ENCODE peak calls at places on chromosomes 3 and 15, in seven cellular contexts. One of them, this sample, is unnamed. For H3K4me1 and H3K36me3, the result is how much of the 10 kb centered on the place peaks cover.

GRCh38 chr15:69893863-69894262 is 203.9 kb downstream of the TLE3 start:
- DNase-seq in aorta: no peak
- DNase-seq in ascending aorta: no peak
- DNase-seq in uterus: peak
- DNase-seq in adrenal gland: peak
- DNase-seq in GM23248: peak
- DNase-seq in GM23338: peak
- DNase-seq in this sample: peak

GRCh38 chr3:143118630-143119008 is 952 bp upstream of the CHST2 start:
- DNase-seq in adrenal gland: no peak
- DNase-seq in aorta: no peak
- DNase-seq in GM23338: peak
- DNase-seq in uterus: no peak
- DNase-seq in ascending aorta: no peak
- DNase-seq in GM23248: no peak
- DNase-seq in this sample: no peak

GRCh38 chr3:142366434-142366833 is 81.4 kb downstream of the XRN1 start:
- DNase-seq in GM23338: peak
- DNase-seq in uterus: no peak
- DNase-seq in adrenal gland: no peak
- DNase-seq in ascending aorta: no peak
- DNase-seq in aorta: no peak
- DNase-seq in GM23248: no peak
- DNase-seq in this sample: no peak

GRCh38 chr3:186883686-186884058 is 41.2 kb downstream of the ADIPOQ start:
- DNase-seq in aorta: no peak
- DNase-seq in GM23248: no peak
- DNase-seq in uterus: no peak
- DNase-seq in ascending aorta: no peak
- DNase-seq in adrenal gland: no peak
- DNase-seq in GM23338: no peak
- DNase-seq in this sample: no peak

GRCh38 chr15:98850991-98851776 is 156.4 kb downstream of the PGPEP1L start:
- DNase-seq in adrenal gland: peak
- DNase-seq in aorta: peak
- DNase-seq in GM23248: peak
- DNase-seq in uterus: peak
- DNase-seq in GM23338: peak
- DNase-seq in ascending aorta: peak
- DNase-seq in this sample: peak

GRCh38 chr3:182234881-182235280 is 523.2 kb downstream of the SOX2 start:
- DNase-seq in uterus: no peak
- DNase-seq in GM23248: no peak
- DNase-seq in ascending aorta: no peak
- DNase-seq in GM23338: no peak
- DNase-seq in aorta: no peak
- DNase-seq in adrenal gland: no peak
- DNase-seq in this sample: no peak

GRCh38 chr3:56977561-56977889 is 82.9 kb upstream of the SPATA12 start:
- DNase-seq in GM23338: no peak
- DNase-seq in aorta: no peak
- DNase-seq in adrenal gland: no peak
- DNase-seq in ascending aorta: peak
- DNase-seq in uterus: no peak
- DNase-seq in GM23248: no peak
- DNase-seq in this sample: no peak

GRCh38 chr15:79543097-79543496 is 111.0 kb downstream of the MINAR1 start:
- DNase-seq in GM23248: no peak
- DNase-seq in GM23338: no peak
- DNase-seq in ascending aorta: no peak
- DNase-seq in aorta: no peak
- DNase-seq in uterus: no peak
- DNase-seq in adrenal gland: no peak
- DNase-seq in this sample: no peak

GRCh38 chr3:130895690-130896089 is 1.8 kb downstream of the ATP2C1 start:
- DNase-seq in adrenal gland: no peak
- DNase-seq in GM23338: no peak
- DNase-seq in aorta: no peak
- DNase-seq in uterus: no peak
- DNase-seq in ascending aorta: no peak
- DNase-seq in GM23248: no peak
- DNase-seq in this sample: no peak

GRCh38 chr15:79282371-79283251 is at the start of gene ANKRD34C:
- DNase-seq in ascending aorta: no peak
- DNase-seq in aorta: no peak
- DNase-seq in GM23248: no peak
- DNase-seq in uterus: no peak
- DNase-seq in adrenal gland: no peak
- DNase-seq in GM23338: peak
- DNase-seq in this sample: no peak

GRCh38 chr3:133274477-133274876 is 125.4 kb upstream of the BFSP2 start:
- DNase-seq in uterus: no peak
- DNase-seq in aorta: no peak
- DNase-seq in GM23248: no peak
- DNase-seq in GM23338: peak
- DNase-seq in adrenal gland: no peak
- DNase-seq in ascending aorta: no peak
- DNase-seq in this sample: no peak

GRCh38 chr15:67915374-67916050 is 75.7 kb upstream of the RNU6-1 start:
- DNase-seq in uterus: peak
- DNase-seq in GM23248: no peak
- DNase-seq in GM23338: peak
- DNase-seq in adrenal gland: no peak
- DNase-seq in ascending aorta: peak
- DNase-seq in aorta: peak
- DNase-seq in this sample: peak

GRCh38 chr15:90305932-90306331 is 40.5 kb downstream of the NGRN start:
- DNase-seq in adrenal gland: no peak
- DNase-seq in GM23248: no peak
- DNase-seq in GM23338: no peak
- DNase-seq in uterus: no peak
- DNase-seq in aorta: no peak
- DNase-seq in ascending aorta: no peak
- DNase-seq in this sample: no peak

GRCh38 chr15:90307661-90308060 is 42.2 kb downstream of the NGRN start:
- DNase-seq in adrenal gland: no peak
- DNase-seq in GM23338: no peak
- DNase-seq in aorta: no peak
- DNase-seq in GM23248: no peak
- DNase-seq in uterus: no peak
- DNase-seq in ascending aorta: no peak
- DNase-seq in this sample: no peak

GRCh38 chr15:90306560-90306959 is 41.1 kb downstream of the NGRN start:
- DNase-seq in GM23248: no peak
- DNase-seq in GM23338: no peak
- DNase-seq in ascending aorta: no peak
- DNase-seq in adrenal gland: no peak
- DNase-seq in uterus: no peak
- DNase-seq in aorta: no peak
- DNase-seq in this sample: no peak

GRCh38 chr15:90309050-90309449 is 43.0 kb upstream of the ZNF774 start:
- DNase-seq in GM23338: no peak
- DNase-seq in aorta: no peak
- DNase-seq in ascending aorta: no peak
- DNase-seq in GM23248: no peak
- DNase-seq in adrenal gland: no peak
- DNase-seq in uterus: no peak
- DNase-seq in this sample: no peak
- H3K4me3 ChIP-seq in GM23338: no peak
- H3K4me3 ChIP-seq in aorta: no peak
- H3K4me3 ChIP-seq in ascending aorta: no peak
- H3K4me3 ChIP-seq in GM23248: no peak
- H3K4me3 ChIP-seq in adrenal gland: no peak
- H3K4me3 ChIP-seq in uterus: no peak
- H3K4me3 ChIP-seq in this sample: no peak

GRCh38 chr3:129793947-129794318 is 99.6 kb downstream of the TMCC1 start:
- DNase-seq in adrenal gland: no peak
- DNase-seq in aorta: no peak
- DNase-seq in uterus: no peak
- DNase-seq in GM23338: peak
- DNase-seq in GM23248: peak
- DNase-seq in ascending aorta: no peak
- DNase-seq in this sample: no peak

GRCh38 chr3:129795596-129795995 is 97.9 kb downstream of the TMCC1 start:
- DNase-seq in uterus: no peak
- DNase-seq in ascending aorta: no peak
- DNase-seq in aorta: no peak
- DNase-seq in GM23338: peak
- DNase-seq in adrenal gland: no peak
- DNase-seq in GM23248: peak
- DNase-seq in this sample: no peak

GRCh38 chr3:129793356-129793755 is 100.2 kb downstream of the TMCC1 start:
- DNase-seq in adrenal gland: no peak
- DNase-seq in aorta: no peak
- DNase-seq in GM23248: peak
- DNase-seq in GM23338: no peak
- DNase-seq in uterus: no peak
- DNase-seq in ascending aorta: no peak
- DNase-seq in this sample: no peak

GRCh38 chr3:129796146-129796545 is 97.4 kb downstream of the TMCC1 start:
- DNase-seq in aorta: no peak
- DNase-seq in uterus: no peak
- DNase-seq in GM23338: no peak
- DNase-seq in adrenal gland: no peak
- DNase-seq in GM23248: no peak
- DNase-seq in ascending aorta: no peak
- DNase-seq in this sample: no peak

DNA sequence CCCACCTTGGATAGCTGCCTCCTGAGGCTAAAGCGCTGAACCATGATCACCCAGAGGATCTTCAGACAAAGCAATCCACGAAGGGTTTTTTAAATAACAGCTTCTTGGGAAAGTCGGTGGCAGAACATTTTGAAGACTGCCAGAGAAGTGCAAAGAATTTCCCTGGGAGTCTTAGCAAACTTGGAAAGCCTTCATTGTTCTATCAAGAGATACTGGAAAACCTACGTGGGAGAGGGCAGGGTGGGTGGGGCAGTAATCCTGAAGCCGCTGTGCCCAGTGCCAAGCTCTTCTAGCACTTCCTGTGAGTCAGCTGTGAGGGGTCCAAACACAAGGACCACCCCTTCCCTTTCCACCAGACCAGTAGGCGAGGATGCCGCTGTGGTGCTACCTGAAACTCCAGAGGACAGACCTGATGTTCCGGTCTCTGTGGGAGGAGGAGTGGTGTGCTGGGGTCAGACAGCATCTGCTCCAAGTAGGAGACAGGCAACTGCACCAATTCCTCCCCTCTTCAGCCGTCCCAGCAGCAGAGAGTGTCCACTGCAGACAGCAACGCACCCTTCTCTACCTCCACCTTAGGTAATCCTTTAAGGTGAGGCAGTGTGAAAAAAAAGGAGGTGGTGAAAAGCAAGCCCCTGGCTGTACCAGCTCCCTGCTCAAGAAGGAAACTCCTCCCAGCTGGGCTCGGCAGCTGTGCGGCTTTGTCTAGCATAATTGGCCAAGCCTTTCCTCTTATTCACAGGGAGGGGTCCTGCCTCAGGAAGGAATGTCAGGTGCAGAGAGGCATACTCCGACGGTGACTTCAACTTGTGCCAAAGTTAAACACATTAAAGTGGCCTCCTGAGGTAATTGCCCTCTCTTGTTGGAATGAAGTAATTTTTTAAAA is 99.0 kb downstream of the TMCC1 start:
- DNase-seq in ascending aorta: no peak
- DNase-seq in adrenal gland: no peak
- DNase-seq in uterus: no peak
- DNase-seq in GM23248: peak
- DNase-seq in aorta: no peak
- DNase-seq in GM23338: peak
- DNase-seq in this sample: peak
- H3K4me1 ChIP-seq in ascending aorta: under half
- H3K4me1 ChIP-seq in adrenal gland: under half
- H3K4me1 ChIP-seq in uterus: under half
- H3K4me1 ChIP-seq in GM23248: under half
- H3K4me1 ChIP-seq in aorta: under half
- H3K4me1 ChIP-seq in GM23338: under half
- H3K4me1 ChIP-seq in this sample: under half

DNA sequence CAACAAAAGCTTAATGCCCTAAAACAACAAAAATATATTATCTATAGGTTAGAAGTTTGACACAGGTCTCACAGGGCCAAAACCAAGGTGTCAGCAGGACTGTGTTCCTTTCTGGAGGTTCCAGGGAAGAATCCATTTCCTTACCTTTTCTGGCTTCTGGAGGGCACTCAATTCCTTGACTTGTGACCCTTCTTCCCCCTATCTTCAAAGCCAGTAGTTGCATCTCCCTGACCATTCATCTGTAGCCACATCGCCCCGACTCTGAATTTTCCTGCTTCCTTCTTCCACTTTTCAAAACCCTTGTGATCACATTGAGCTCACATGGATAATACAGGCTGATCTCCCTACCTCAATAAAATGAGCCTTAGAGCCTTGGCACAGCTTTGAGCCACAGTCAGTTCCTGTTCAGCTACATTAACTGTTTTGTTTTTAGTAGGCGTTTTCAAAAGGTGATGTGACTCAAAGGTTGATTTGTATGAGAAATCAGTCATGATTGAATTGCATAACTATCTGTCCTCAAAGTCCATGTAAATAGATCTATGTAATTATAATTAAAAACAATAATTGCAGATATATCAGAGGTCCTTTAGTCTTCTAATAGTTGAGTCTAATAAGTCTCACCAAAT is 12.4 kb downstream of the PFN2 start:
- DNase-seq in uterus: no peak
- DNase-seq in ascending aorta: no peak
- DNase-seq in GM23248: peak
- DNase-seq in aorta: no peak
- DNase-seq in GM23338: peak
- DNase-seq in adrenal gland: no peak
- DNase-seq in this sample: no peak
- H3K36me3 ChIP-seq in uterus: under half
- H3K36me3 ChIP-seq in ascending aorta: under half
- H3K36me3 ChIP-seq in GM23248: under half
- H3K36me3 ChIP-seq in aorta: under half
- H3K36me3 ChIP-seq in GM23338: under half
- H3K36me3 ChIP-seq in adrenal gland: under half
- H3K36me3 ChIP-seq in this sample: under half

DNA sequence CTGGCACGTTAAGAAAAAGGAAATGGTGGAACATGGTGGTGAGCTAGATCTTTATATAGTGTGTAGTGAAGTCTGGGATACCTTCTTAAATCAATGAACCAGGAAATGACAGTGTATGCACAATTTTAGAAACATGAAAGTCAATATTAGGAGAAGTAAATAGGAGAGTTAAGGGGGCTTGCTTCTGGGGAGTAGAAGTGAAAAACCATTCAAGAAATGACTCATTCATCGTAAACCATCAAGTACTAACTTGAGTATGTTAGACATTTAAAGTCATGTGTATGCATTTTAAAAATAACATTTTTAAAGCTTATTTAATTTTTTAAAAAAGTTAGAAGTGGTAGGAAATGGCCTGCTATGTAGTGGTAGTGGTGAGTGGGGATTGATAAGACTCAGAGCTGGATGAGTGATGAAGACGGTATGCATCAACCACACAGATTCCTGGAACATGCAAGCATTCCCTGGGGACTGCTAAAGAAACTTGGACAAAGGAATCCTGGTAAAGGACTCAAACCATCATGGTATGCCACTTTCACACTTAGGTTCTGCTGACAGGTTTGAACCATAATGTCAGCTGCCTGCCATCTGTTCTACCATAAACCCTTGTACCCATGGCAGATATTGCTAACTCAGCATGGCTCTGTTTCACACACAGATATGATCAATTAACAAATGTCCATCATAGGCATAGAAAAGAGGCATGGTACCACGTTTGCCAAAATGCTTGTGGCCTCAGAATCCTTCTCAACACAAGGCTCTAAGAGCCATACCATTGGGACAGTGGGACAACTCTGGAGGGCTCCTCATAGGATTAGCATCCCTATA is 28.9 kb upstream of the MITF start:
- DNase-seq in adrenal gland: no peak
- DNase-seq in GM23248: peak
- DNase-seq in uterus: no peak
- DNase-seq in aorta: no peak
- DNase-seq in ascending aorta: no peak
- DNase-seq in GM23338: no peak
- DNase-seq in this sample: no peak
- H3K4me3 ChIP-seq in adrenal gland: no peak
- H3K4me3 ChIP-seq in GM23248: no peak
- H3K4me3 ChIP-seq in uterus: no peak
- H3K4me3 ChIP-seq in aorta: no peak
- H3K4me3 ChIP-seq in ascending aorta: no peak
- H3K4me3 ChIP-seq in GM23338: no peak
- H3K4me3 ChIP-seq in this sample: no peak

This sample was measured in lung.